ENCODE peak calls at places on chromosomes 4 and X, in four cellular contexts. X is A549, Z is K562, B is HepG2. L is an unnamed sample.
A peak's percentile ranks its signal among the peaks of the same experiment; 100 is the strongest.

GRCh38 chr4:126051709-126052424 is 737.1 kb downstream of the FAT4 start:
- DNase-seq in X (no peak), Z (no peak), B (no peak), L (no peak)

GRCh38 chr4:168488800-168489404 is 8.0 kb upstream of the PALLD start:
- DNase-seq in X (no peak), Z (no peak), B (no peak), L (no peak)

GRCh38 chr4:107991945-107992625 is 2.4 kb downstream of the HADH start:
- DNase-seq in X (no peak), Z (peak; percentile 40), B (no peak), L (no peak)

GRCh38 chr4:111537165-111537564 is 608.1 kb upstream of the FAM241A start:
- DNase-seq in X (no peak), Z (no peak), B (no peak), L (no peak)

GRCh38 chr4:180240670-180241069 is 2002.5 kb upstream of the TENM3 start:
- DNase-seq in X (no peak), Z (no peak), B (no peak), L (no peak)

GRCh38 chrX:71618303-71618721 is at the start of gene CXCR3:
- DNase-seq in X (no peak), Z (no peak), B (no peak), L (no peak)

GRCh38 chr4:23881052-23881501 is 8.8 kb downstream of the PPARGC1A start:
- DNase-seq in X (no peak), Z (no peak), B (peak; percentile 95), L (no peak)

GRCh38 chrX:38811515-38812239 is 10.4 kb downstream of the MID1IP1 start:
- DNase-seq in X (no peak), Z (no peak), B (no peak), L (no peak)

GRCh38 chr4:150235795-150236385 is 157.6 kb downstream of the DCLK2 start:
- DNase-seq in X (no peak), Z (no peak), B (no peak), L (no peak)

GRCh38 chrX:71941771-71942170 is 31.1 kb downstream of the NHSL2 start:
- DNase-seq in X (no peak), Z (no peak), B (no peak), L (no peak)

DNA sequence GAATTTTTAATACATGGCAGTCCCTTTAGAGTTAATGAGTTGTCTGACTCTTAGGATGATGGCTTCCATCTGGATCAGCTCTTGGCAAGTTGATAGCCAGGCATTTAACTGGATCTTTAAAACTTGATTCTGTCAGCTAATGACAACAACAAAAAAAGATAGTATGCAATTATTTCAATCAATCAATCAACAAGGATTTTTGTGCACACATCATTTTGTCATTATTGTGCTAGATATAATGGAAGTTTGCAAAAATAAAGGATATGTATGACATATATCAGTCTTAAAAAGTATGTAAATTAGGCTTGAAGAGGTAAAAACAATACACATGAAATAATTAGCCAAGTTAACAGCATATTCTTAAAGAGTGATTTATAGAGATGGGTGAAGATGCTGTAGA is 174.9 kb upstream of the PCDH18 start:
- DNase-seq in X (no peak), Z (no peak), B (no peak), L (no peak)
- TF ChIP-seq NR3C1 in X (no peak), Z (no peak), B (no peak), L (no peak)

DNA sequence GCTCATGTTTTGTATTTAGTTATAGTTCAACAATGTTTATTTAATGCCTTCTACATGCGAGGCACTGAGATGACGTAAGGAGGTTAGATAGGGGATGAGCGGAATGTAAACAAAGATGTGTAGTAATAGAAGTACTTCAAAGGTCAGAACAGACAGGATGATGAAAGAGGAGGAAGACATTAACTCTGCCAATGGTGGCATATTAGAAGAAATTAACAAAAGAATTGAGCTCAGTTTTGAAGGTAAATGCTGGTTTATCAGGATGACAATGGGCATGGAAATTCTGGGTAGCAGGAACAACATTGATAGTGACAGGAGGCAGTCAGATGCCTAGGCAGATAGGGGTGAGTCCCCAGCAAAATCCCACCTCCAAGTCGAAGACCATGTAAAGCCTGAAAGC is 62.3 kb upstream of the PGRMC2 start:
- DNase-seq in X (peak; percentile 94), Z (peak; percentile 42), B (peak; percentile 92), L (no peak)
- TF ChIP-seq NR3C1 in X (no peak), Z (no peak), B (no peak), L (no peak)

DNA sequence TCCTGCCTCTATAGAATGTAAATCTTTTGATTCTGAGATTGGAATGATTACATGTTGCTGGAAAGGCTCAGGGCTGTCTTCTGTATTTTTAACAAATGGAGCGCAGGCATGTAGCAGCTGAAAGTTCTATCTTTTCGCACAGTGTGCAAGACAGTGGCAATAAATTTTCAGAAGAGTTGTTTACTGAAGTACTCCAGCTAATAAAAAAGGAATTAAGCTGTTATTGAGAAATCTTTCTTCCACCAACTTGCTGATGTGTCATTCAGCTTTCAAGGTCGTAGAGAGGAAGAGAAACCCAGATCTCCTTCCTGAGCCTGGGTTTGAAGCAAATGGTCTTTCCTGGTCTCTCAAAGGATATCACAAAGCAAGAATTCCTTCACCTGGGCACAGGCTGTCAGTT is 122.1 kb upstream of the PUDP start:
- DNase-seq in X (no peak), Z (no peak), B (no peak), L (no peak)
- TF ChIP-seq NR3C1 in X (no peak), Z (no peak), B (no peak), L (no peak)

GRCh38 chr4:119479835-119480234 is 148.8 kb downstream of the PDE5A start:
- DNase-seq in X (no peak), Z (no peak), B (no peak), L (no peak)

GRCh38 chr4:119478446-119479179 is 150.0 kb downstream of the PDE5A start:
- DNase-seq in X (peak; percentile 44), Z (no peak), B (peak; percentile 55), L (no peak)

GRCh38 chr4:119480331-119480730 is 148.3 kb downstream of the PDE5A start:
- DNase-seq in X (no peak), Z (no peak), B (no peak), L (no peak)

GRCh38 chr4:119479180-119479814 is 149.3 kb downstream of the PDE5A start:
- DNase-seq in X (no peak), Z (no peak), B (no peak), L (no peak)

DNA sequence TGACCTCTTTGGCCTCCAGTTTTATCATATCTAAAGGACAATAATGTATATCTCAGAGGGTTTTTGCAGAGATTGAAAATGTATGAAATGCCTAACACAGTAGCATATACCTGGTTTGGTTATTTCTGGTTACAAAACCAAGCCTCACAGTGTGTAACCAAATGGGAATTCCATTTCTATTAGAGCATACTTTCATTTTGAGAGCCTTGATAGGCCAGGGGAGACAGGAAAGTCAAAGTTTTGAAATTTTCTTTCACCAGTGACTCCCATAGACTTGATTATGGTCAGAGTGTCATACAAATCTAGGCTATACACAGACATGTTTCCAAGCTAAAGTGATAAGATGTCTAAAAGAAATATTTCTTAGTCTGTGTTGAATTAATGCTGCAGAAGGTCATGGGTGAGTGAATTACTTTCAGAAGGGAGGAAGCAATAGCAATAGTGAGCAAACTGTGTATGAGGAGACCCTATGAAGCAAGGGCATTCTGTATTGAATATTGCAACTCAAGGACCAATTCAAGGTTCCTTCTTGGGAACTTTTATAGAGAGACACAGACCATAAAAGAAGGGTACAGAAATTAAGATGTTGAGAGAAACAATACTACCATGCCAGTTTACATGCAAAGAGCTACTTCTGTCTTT is 151.1 kb downstream of the PDE5A start:
- DNase-seq in X (no peak), Z (no peak), B (no peak), L (no peak)
- TF ChIP-seq NR3C1 in X (no peak), Z (no peak), B (no peak), L (no peak)

GRCh38 chr4:53593765-53594164 is 2.5 kb upstream of the LNX1 start:
- DNase-seq in X (no peak), Z (no peak), B (no peak), L (no peak)
- TF ChIP-seq NR3C1 in X (no peak), Z (no peak), B (no peak), L (no peak)

GRCh38 chrX:1205681-1206611 is 6.5 kb downstream of the CRLF2 start:
- DNase-seq in X (peak; percentile 99), Z (peak; percentile 1), B (no peak), L (no peak)
- TF ChIP-seq NR3C1 in X (no peak), Z (no peak), B (no peak), L (no peak)